ENCODE peak calls at places on chromosomes 6 and 20, in eight cellular contexts. One of them, this sample, is unnamed.

GRCh38 chr6:50689210-50689609 is 24.1 kb upstream of the TFAP2D start:
- DNase-seq in transverse colon: no peak
- DNase-seq in upper lobe of right lung: no peak
- DNase-seq in NB4: no peak
- DNase-seq in astrocyte: no peak
- DNase-seq in keratinocyte: no peak
- DNase-seq in lung: no peak
- DNase-seq in uterus: no peak
- DNase-seq in this sample: no peak

GRCh38 chr6:52641388-52641787 is 29.5 kb upstream of the TMEM14A start:
- DNase-seq in keratinocyte: no peak
- DNase-seq in uterus: no peak
- DNase-seq in upper lobe of right lung: no peak
- DNase-seq in NB4: peak
- DNase-seq in astrocyte: no peak
- DNase-seq in transverse colon: no peak
- DNase-seq in lung: no peak
- DNase-seq in this sample: no peak

GRCh38 chr6:56749632-56750151 is 107.0 kb upstream of the DST start:
- DNase-seq in transverse colon: no peak
- DNase-seq in upper lobe of right lung: no peak
- DNase-seq in NB4: no peak
- DNase-seq in keratinocyte: no peak
- DNase-seq in astrocyte: peak
- DNase-seq in uterus: no peak
- DNase-seq in lung: no peak
- DNase-seq in this sample: no peak

GRCh38 chr6:89613790-89614189 is 24.8 kb downstream of the LYRM2 start:
- DNase-seq in upper lobe of right lung: no peak
- DNase-seq in keratinocyte: no peak
- DNase-seq in NB4: no peak
- DNase-seq in transverse colon: no peak
- DNase-seq in astrocyte: no peak
- DNase-seq in lung: no peak
- DNase-seq in uterus: no peak
- DNase-seq in this sample: no peak

GRCh38 chr20:987677-988076 is 14.4 kb downstream of the RSPO4 start:
- DNase-seq in astrocyte: no peak
- DNase-seq in NB4: no peak
- DNase-seq in lung: no peak
- DNase-seq in uterus: no peak
- DNase-seq in transverse colon: no peak
- DNase-seq in upper lobe of right lung: no peak
- DNase-seq in keratinocyte: no peak
- DNase-seq in this sample: no peak

GRCh38 chr6:165834613-165835259 is 171.7 kb upstream of the PDE10A start:
- DNase-seq in uterus: peak
- DNase-seq in keratinocyte: no peak
- DNase-seq in lung: peak
- DNase-seq in transverse colon: peak
- DNase-seq in astrocyte: no peak
- DNase-seq in NB4: no peak
- DNase-seq in upper lobe of right lung: peak
- DNase-seq in this sample: no peak

GRCh38 chr6:106746660-106747059 is 117.3 kb downstream of the QRSL1 start:
- DNase-seq in transverse colon: no peak
- DNase-seq in upper lobe of right lung: no peak
- DNase-seq in keratinocyte: peak
- DNase-seq in lung: peak
- DNase-seq in astrocyte: peak
- DNase-seq in uterus: no peak
- DNase-seq in NB4: no peak
- DNase-seq in this sample: no peak

GRCh38 chr6:54874349-54875048 is 27.9 kb downstream of the FAM83B start:
- DNase-seq in transverse colon: no peak
- DNase-seq in uterus: no peak
- DNase-seq in upper lobe of right lung: no peak
- DNase-seq in astrocyte: no peak
- DNase-seq in lung: no peak
- DNase-seq in NB4: no peak
- DNase-seq in keratinocyte: peak
- DNase-seq in this sample: no peak

GRCh38 chr6:70700922-70701876 is 33.5 kb downstream of the SMAP1 start:
- DNase-seq in NB4: no peak
- DNase-seq in uterus: no peak
- DNase-seq in keratinocyte: no peak
- DNase-seq in lung: no peak
- DNase-seq in upper lobe of right lung: no peak
- DNase-seq in astrocyte: no peak
- DNase-seq in transverse colon: no peak
- DNase-seq in this sample: no peak

GRCh38 chr6:37696220-37696840 is 1.4 kb downstream of the MDGA1 start:
- DNase-seq in astrocyte: peak
- DNase-seq in keratinocyte: no peak
- DNase-seq in NB4: peak
- DNase-seq in lung: no peak
- DNase-seq in uterus: peak
- DNase-seq in transverse colon: no peak
- DNase-seq in upper lobe of right lung: no peak
- DNase-seq in this sample: no peak

GRCh38 chr6:125003070-125003469 is 40.8 kb downstream of the RNF217 start:
- DNase-seq in uterus: no peak
- DNase-seq in upper lobe of right lung: no peak
- DNase-seq in lung: no peak
- DNase-seq in astrocyte: no peak
- DNase-seq in NB4: no peak
- DNase-seq in transverse colon: no peak
- DNase-seq in keratinocyte: no peak
- DNase-seq in this sample: no peak

GRCh38 chr6:93894521-93894920 is 475.2 kb upstream of the EPHA7 start:
- DNase-seq in astrocyte: peak
- DNase-seq in transverse colon: no peak
- DNase-seq in lung: no peak
- DNase-seq in NB4: no peak
- DNase-seq in upper lobe of right lung: no peak
- DNase-seq in keratinocyte: no peak
- DNase-seq in uterus: no peak
- DNase-seq in this sample: no peak

GRCh38 chr6:25614052-25614451 is 38.0 kb upstream of the SCGN start:
- DNase-seq in astrocyte: no peak
- DNase-seq in keratinocyte: no peak
- DNase-seq in uterus: no peak
- DNase-seq in upper lobe of right lung: no peak
- DNase-seq in lung: no peak
- DNase-seq in transverse colon: peak
- DNase-seq in NB4: no peak
- DNase-seq in this sample: no peak

GRCh38 chr6:132919476-132919875 is 105.1 kb downstream of the RPS12 start:
- DNase-seq in upper lobe of right lung: peak
- DNase-seq in keratinocyte: no peak
- DNase-seq in transverse colon: peak
- DNase-seq in uterus: peak
- DNase-seq in astrocyte: peak
- DNase-seq in NB4: no peak
- DNase-seq in lung: peak
- DNase-seq in this sample: no peak

GRCh38 chr20:38109025-38109541 is 56.0 kb downstream of the TGM2 start:
- DNase-seq in upper lobe of right lung: no peak
- DNase-seq in astrocyte: peak
- DNase-seq in NB4: no peak
- DNase-seq in keratinocyte: no peak
- DNase-seq in lung: no peak
- DNase-seq in uterus: peak
- DNase-seq in transverse colon: peak
- DNase-seq in this sample: no peak

GRCh38 chr20:25622450-25623224 is 1.2 kb downstream of the NANP start:
- DNase-seq in upper lobe of right lung: no peak
- DNase-seq in keratinocyte: no peak
- DNase-seq in uterus: no peak
- DNase-seq in NB4: no peak
- DNase-seq in lung: no peak
- DNase-seq in transverse colon: no peak
- DNase-seq in astrocyte: peak
- DNase-seq in this sample: no peak
- TF ChIP-seq CTCF in upper lobe of right lung: no peak
- TF ChIP-seq CTCF in keratinocyte: no peak
- TF ChIP-seq CTCF in uterus: no peak
- TF ChIP-seq CTCF in NB4: no peak
- TF ChIP-seq CTCF in lung: no peak
- TF ChIP-seq CTCF in transverse colon: no peak
- TF ChIP-seq CTCF in astrocyte: no peak
- TF ChIP-seq CTCF in this sample: no peak

DNA sequence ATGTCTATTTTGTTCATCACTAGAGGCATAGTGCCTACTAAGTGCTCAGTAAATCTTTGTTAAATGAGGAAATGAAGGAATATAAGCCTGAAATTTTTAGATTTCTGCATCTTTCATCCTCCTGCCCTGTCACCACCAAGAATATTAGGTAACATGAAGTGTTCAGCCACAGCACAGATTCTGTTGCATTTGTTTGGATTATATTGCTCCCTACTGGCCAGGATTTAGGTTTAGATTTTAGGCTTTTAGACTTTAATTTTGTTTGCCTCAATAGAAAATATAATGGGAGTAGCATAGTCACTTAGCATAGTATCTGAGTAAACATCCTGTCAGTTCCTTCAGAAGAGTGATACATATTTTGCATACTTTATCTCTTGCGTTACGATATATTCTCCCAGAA is 14.2 kb downstream of the FARS2 start:
- DNase-seq in keratinocyte: no peak
- DNase-seq in uterus: no peak
- DNase-seq in upper lobe of right lung: no peak
- DNase-seq in astrocyte: no peak
- DNase-seq in NB4: no peak
- DNase-seq in lung: no peak
- DNase-seq in transverse colon: no peak
- DNase-seq in this sample: no peak
- TF ChIP-seq CTCF in keratinocyte: no peak
- TF ChIP-seq CTCF in uterus: no peak
- TF ChIP-seq CTCF in upper lobe of right lung: no peak
- TF ChIP-seq CTCF in astrocyte: no peak
- TF ChIP-seq CTCF in NB4: no peak
- TF ChIP-seq CTCF in lung: no peak
- TF ChIP-seq CTCF in transverse colon: no peak
- TF ChIP-seq CTCF in this sample: no peak

GRCh38 chr6:27178001-27178730 is 69.3 kb upstream of the PRSS16 start:
- DNase-seq in transverse colon: peak
- DNase-seq in lung: peak
- DNase-seq in upper lobe of right lung: no peak
- DNase-seq in NB4: peak
- DNase-seq in astrocyte: peak
- DNase-seq in keratinocyte: no peak
- DNase-seq in uterus: peak
- DNase-seq in this sample: no peak
- TF ChIP-seq CTCF in transverse colon: no peak
- TF ChIP-seq CTCF in lung: no peak
- TF ChIP-seq CTCF in upper lobe of right lung: no peak
- TF ChIP-seq CTCF in NB4: no peak
- TF ChIP-seq CTCF in astrocyte: no peak
- TF ChIP-seq CTCF in keratinocyte: no peak
- TF ChIP-seq CTCF in uterus: no peak
- TF ChIP-seq CTCF in this sample: no peak

DNA sequence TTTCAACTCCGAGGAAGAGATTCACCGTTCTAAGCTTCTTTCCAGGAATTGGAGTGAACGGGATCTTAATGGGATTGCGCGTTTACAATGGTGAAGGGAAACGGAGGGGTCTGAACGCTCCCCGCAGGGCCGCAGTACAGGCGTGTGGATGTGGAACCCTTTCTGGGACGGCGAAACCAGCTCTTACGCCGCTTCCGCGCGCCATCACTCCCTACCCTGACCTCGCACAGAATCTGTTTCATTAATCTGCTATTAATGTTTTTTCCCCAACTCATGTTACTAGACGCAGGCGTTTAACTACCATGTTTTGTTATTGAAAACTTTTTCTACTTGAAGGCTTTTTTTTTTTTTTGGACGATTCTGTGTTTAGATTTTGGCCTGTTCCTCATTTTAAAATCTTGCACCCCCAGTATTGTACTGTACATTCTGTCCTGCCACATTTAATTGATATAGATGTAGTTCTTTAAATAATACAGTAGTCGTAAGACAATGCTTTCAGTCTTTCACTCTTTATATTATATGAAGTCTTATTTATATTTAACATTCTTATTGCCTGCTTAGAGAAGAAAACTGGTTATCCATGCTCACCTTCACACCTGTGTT is 691 bp upstream of the SUPT3H start:
- DNase-seq in NB4: no peak
- DNase-seq in transverse colon: no peak
- DNase-seq in astrocyte: peak
- DNase-seq in upper lobe of right lung: no peak
- DNase-seq in uterus: no peak
- DNase-seq in lung: peak
- DNase-seq in keratinocyte: no peak
- DNase-seq in this sample: no peak
- TF ChIP-seq CTCF in NB4: no peak
- TF ChIP-seq CTCF in transverse colon: no peak
- TF ChIP-seq CTCF in astrocyte: no peak
- TF ChIP-seq CTCF in upper lobe of right lung: no peak
- TF ChIP-seq CTCF in uterus: no peak
- TF ChIP-seq CTCF in lung: no peak
- TF ChIP-seq CTCF in keratinocyte: no peak
- TF ChIP-seq CTCF in this sample: no peak

GRCh38 chr20:10647471-10647870 is 26.3 kb downstream of the JAG1 start:
- DNase-seq in astrocyte: no peak
- DNase-seq in NB4: peak
- DNase-seq in upper lobe of right lung: no peak
- DNase-seq in transverse colon: peak
- DNase-seq in uterus: no peak
- DNase-seq in keratinocyte: no peak
- DNase-seq in lung: no peak
- DNase-seq in this sample: no peak
- TF ChIP-seq CTCF in astrocyte: peak
- TF ChIP-seq CTCF in NB4: peak
- TF ChIP-seq CTCF in upper lobe of right lung: no peak
- TF ChIP-seq CTCF in transverse colon: no peak
- TF ChIP-seq CTCF in uterus: peak
- TF ChIP-seq CTCF in keratinocyte: peak
- TF ChIP-seq CTCF in lung: no peak
- TF ChIP-seq CTCF in this sample: no peak

DNA sequence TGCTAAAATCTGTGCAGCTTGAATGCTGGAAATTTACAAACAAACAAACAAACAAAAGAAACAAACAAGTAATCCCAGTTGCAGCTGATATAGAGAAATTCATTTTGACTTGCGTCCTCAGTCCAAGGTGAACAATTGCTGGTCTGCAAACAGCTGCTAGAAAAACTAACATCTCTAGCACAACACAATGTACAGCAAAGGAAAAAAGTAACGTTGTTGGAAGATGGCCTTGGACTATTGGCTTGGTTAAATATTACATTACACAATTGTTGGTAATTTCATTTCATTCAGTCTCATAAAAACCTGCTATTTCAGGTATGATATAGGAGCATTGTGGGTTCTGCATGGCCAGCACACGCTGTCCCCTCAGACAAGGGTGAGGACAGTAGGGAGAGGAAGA is 50.0 kb downstream of the STMND1 start:
- DNase-seq in upper lobe of right lung: no peak
- DNase-seq in keratinocyte: no peak
- DNase-seq in uterus: no peak
- DNase-seq in transverse colon: no peak
- DNase-seq in NB4: no peak
- DNase-seq in astrocyte: no peak
- DNase-seq in lung: no peak
- DNase-seq in this sample: no peak
- TF ChIP-seq CTCF in upper lobe of right lung: no peak
- TF ChIP-seq CTCF in keratinocyte: no peak
- TF ChIP-seq CTCF in uterus: no peak
- TF ChIP-seq CTCF in transverse colon: no peak
- TF ChIP-seq CTCF in NB4: no peak
- TF ChIP-seq CTCF in astrocyte: no peak
- TF ChIP-seq CTCF in lung: no peak
- TF ChIP-seq CTCF in this sample: no peak

This sample was measured in HL-60.